ENCODE peak calls at places on chromosomes 7 and 10, in six cellular contexts. O is ascending aorta, T is SHP77 treated with DMSO at 0.1 percent for 48 hours, N is ELF-1, A is iris pigment epithelial cell, E is frontal cortex. B is an unnamed sample.

GRCh38 chr7:6026011-6026819 is 5.0 kb upstream of the ANKRD61 start:
- DNase-seq in T (peak; percentile 85), O (peak; percentile 12), A (peak; percentile 55), E (peak; percentile 48), N (peak; percentile 76), B (no peak)

GRCh38 chr7:17633099-17633498 is 307.2 kb downstream of the SNX13 start:
- DNase-seq in A (peak; percentile 71), E (no peak), O (no peak), N (no peak), T (no peak), B (no peak)

GRCh38 chr7:7686806-7687205 is 31.6 kb downstream of the RPA3 start:
- DNase-seq in N (no peak), O (no peak), E (no peak), A (peak; percentile 52), T (no peak), B (no peak)

GRCh38 chr7:87878208-87878735 is 2.0 kb downstream of the DBF4 start:
- DNase-seq in E (no peak), T (no peak), A (peak; percentile 38), N (no peak), O (no peak), B (no peak)

GRCh38 chr7:30563326-30563942 is 31.2 kb upstream of the GARS1 start:
- DNase-seq in A (peak; percentile 45), T (no peak), O (no peak), E (no peak), N (no peak), B (no peak)

GRCh38 chr10:131088619-131089018 is 222.9 kb downstream of the TCERG1L start:
- DNase-seq in N (peak; percentile 54), O (no peak), E (no peak), A (no peak), T (no peak), B (no peak)

GRCh38 chr10:101070098-101070497 is 8.3 kb downstream of the KAZALD1 start:
- DNase-seq in N (no peak), E (no peak), T (no peak), A (no peak), O (no peak), B (no peak)

GRCh38 chr10:22550732-22551131 is 163.6 kb downstream of the PIP4K2A start:
- DNase-seq in A (peak; percentile 34), O (no peak), N (peak; percentile 38), T (no peak), E (no peak), B (no peak)

GRCh38 chr7:137266764-137267163 is 76.8 kb downstream of the PTN start:
- DNase-seq in T (no peak), E (no peak), O (no peak), A (no peak), N (no peak), B (no peak)

GRCh38 chr10:15863733-15864132 is 3.4 kb upstream of the MINDY3 start:
- DNase-seq in A (no peak), O (no peak), E (no peak), T (peak; percentile 92), N (no peak), B (no peak)

GRCh38 chr10:6493521-6494451 is 86.3 kb downstream of the PRKCQ start:
- DNase-seq in O (no peak), E (no peak), A (peak; percentile 70), N (no peak), T (no peak), B (no peak)

GRCh38 chr7:29957921-29958320 is 31.7 kb downstream of the SCRN1 start:
- DNase-seq in O (no peak), T (no peak), E (no peak), A (no peak), N (no peak), B (no peak)

GRCh38 chr7:44213872-44214595 is 13.3 kb downstream of the YKT6 start:
- DNase-seq in E (peak; percentile 54), T (no peak), N (peak; percentile 90), O (no peak), A (peak; percentile 43), B (no peak)

GRCh38 chr10:74292871-74293427 is 141.9 kb downstream of the ADK start:
- DNase-seq in E (no peak), N (no peak), A (peak; percentile 81), T (no peak), O (no peak), B (no peak)

GRCh38 chr7:131654668-131655326 is 98.4 kb upstream of the PODXL start:
- DNase-seq in T (peak; percentile 32), A (peak; percentile 63), E (peak; percentile 87), O (peak; percentile 27), N (peak; percentile 92), B (no peak)

GRCh38 chr7:138729444-138729843 is 28.3 kb upstream of the SVOPL start:
- DNase-seq in T (no peak), N (no peak), O (no peak), A (no peak), E (no peak), B (no peak)

GRCh38 chr10:33154590-33154989 is 179.9 kb downstream of the NRP1 start:
- DNase-seq in N (no peak), O (no peak), A (no peak), T (no peak), E (no peak), B (no peak)

GRCh38 chr7:106057962-106058901 is 53.9 kb downstream of the SYPL1 start:
- DNase-seq in A (no peak), E (peak; percentile 48), O (no peak), N (peak; percentile 63), T (no peak), B (no peak)

GRCh38 chr7:78768859-78769258 is 684.6 kb downstream of the MAGI2 start:
- DNase-seq in O (no peak), E (no peak), N (peak; percentile 9), T (no peak), A (no peak), B (no peak)